ENCODE peak calls at places on chromosomes 12 and 14, in ten cellular contexts. I is ovary; S is psoas muscle; A is SK-N-SH; G is IMR-90; L is brain microvascular endothelial cell; W is PC-3; V is upper lobe of right lung; F is CD4-positive, alpha-beta T cell; M is breast epithelium. D is an unnamed sample.

GRCh38 chr12:12029653-12030052 is 41.1 kb upstream of the BCL2L14 start:
- DNase-seq in I (no peak), S (no peak), A (no peak), G (no peak), L (no peak), W (no peak), V (no peak), F (no peak), M (no peak), D (no peak)

GRCh38 chr14:69685217-69685616 is 73.8 kb downstream of the SUSD6 start:
- DNase-seq in I (no peak), S (no peak), A (no peak), G (peak), L (no peak), W (peak), V (no peak), F (no peak), M (no peak), D (no peak)

GRCh38 chr12:59689776-59690175 is 93.9 kb downstream of the SLC16A7 start:
- DNase-seq in I (no peak), S (no peak), A (no peak), G (peak), L (no peak), W (peak), V (no peak), F (no peak), M (no peak), D (no peak)

GRCh38 chr12:113461666-113462065 is 10.0 kb downstream of the LHX5 start:
- DNase-seq in I (no peak), S (no peak), A (peak), G (no peak), L (no peak), W (peak), V (no peak), F (no peak), M (no peak), D (no peak)

GRCh38 chr14:64696355-64696844 is 7.8 kb upstream of the PLEKHG3 start:
- DNase-seq in I (no peak), S (no peak), A (no peak), G (no peak), L (no peak), W (no peak), V (no peak), F (no peak), M (no peak), D (no peak)

GRCh38 chr12:3777206-3777809 is 24.4 kb upstream of the CRACR2A start:
- DNase-seq in I (no peak), S (no peak), A (peak), G (peak), L (peak), W (peak), V (no peak), F (no peak), M (no peak), D (peak)

GRCh38 chr12:64175254-64175945 is 46.7 kb downstream of the KICS2 start:
- DNase-seq in I (no peak), S (no peak), A (no peak), G (no peak), L (no peak), W (no peak), V (no peak), F (no peak), M (no peak), D (no peak)

GRCh38 chr12:115840159-115840558 is 437.3 kb downstream of the MED13L start:
- DNase-seq in I (no peak), S (no peak), A (no peak), G (no peak), L (no peak), W (peak), V (no peak), F (no peak), M (peak), D (no peak)

GRCh38 chr14:104724981-104725771 is 1.1 kb downstream of the ADSS1 start:
- DNase-seq in I (peak), S (peak), A (peak), G (no peak), L (no peak), W (peak), V (no peak), F (no peak), M (no peak), D (peak)

GRCh38 chr12:47249082-47249481 is 169.3 kb upstream of the AMIGO2 start:
- DNase-seq in I (no peak), S (no peak), A (no peak), G (no peak), L (no peak), W (peak), V (no peak), F (no peak), M (no peak), D (no peak)
- H3K27ac ChIP-seq in I (no peak), S (no peak), A (no peak), G (no peak), L (no peak), W (peak), V (no peak), F (no peak), M (no peak), D (no peak)

DNA sequence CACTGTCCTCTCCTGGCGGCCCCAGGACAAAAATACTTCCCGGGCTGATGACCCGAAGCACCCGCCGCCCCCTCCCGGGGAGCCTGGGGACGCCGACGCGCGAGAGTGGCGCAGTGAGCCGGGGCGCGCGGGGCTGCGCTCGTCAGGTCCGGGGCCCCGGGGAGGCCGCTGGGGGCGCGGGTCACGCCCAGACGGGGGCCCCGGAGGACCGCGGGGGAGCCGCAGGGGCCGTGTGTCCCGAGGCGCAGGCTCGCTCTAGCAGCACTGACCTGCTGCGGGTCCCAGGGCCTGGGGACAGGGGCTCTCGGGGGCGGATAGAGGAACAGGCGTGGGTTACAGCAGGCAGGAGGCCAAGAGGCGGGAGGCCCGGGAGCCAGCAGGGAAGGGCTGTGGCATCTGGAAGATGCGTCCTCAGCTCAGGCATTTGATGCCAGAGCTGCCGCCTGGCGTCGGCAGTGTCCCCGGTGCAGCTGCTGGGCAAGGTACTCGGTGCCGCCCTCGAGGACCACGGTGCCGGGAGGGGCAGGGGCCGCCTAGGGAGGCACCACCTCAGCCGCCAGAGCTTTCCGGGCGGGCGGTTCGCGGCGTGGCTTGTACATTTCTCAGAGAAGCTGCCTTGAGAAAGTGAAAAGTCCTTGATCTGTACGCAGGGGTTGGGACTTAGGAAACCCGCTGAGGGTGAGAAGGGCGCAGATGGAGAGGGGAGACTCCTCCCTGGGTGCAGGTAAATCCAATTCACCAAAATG is 1.2 kb downstream of the WNT5B start:
- DNase-seq in I (peak), S (peak), A (peak), G (no peak), L (no peak), W (peak), V (peak), F (peak), M (peak), D (peak)
- TF ChIP-seq CTCF in I (no peak), S (peak), A (no peak), G (no peak), L (peak), W (peak), V (peak), F (no peak), M (no peak), D (no peak)

GRCh38 chr12:53232641-53233538 is 881 bp upstream of the RARG start:
- DNase-seq in I (peak), S (peak), A (peak), G (no peak), L (no peak), W (peak), V (peak), F (no peak), M (peak), D (peak)
- H3K27ac ChIP-seq in I (peak), S (peak), A (peak), G (peak), L (no peak), W (peak), V (peak), F (peak), M (peak), D (peak)

DNA sequence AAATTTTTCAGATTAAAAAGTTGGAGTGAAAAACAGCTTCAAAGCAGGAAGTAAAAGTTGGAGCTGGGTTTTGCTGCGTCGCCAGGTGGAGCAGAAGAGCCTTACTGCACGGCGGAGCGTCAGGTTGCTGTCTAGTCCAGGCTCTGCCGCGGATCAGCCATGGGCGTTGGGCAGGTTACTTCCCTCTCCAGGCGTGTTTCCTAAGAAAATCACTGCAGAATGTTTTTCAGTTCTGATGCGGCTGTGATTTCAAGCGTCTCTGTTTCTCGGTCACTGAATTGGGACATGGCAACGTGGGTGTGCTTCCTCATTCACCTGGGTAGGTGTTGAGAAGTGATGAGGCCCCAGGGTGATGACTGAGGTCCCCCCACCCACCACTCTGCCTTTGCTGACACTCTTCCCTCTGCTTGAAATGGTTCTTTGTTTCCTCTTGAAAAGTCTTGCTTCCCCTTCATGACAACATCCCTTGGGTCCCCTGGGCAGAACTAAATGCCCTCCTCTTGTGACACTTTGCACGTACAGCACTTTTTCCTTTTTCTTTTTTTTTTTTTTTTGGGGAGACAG is 7.6 kb downstream of the EVL start:
- DNase-seq in I (no peak), S (no peak), A (no peak), G (no peak), L (no peak), W (peak), V (peak), F (peak), M (peak), D (no peak)
- TF ChIP-seq CTCF in I (no peak), S (no peak), A (no peak), G (no peak), L (peak), W (peak), V (peak), F (peak), M (peak), D (no peak)

D was measured in heart right ventricle.